ENCODE peak calls at places on chromosomes 13 and 19, in seven cellular contexts. X is MG63, W is anterior cingulate cortex, Y is D341Med, Z is RPMI7951, A is frontal cortex, T is nephron progenitor cell. R is an unnamed sample.

GRCh38 chr19:15091918-15092753 is 10.1 kb downstream of the OR1I1 start:
- DNase-seq in X (no peak), W (no peak), Y (peak), Z (peak), A (peak), T (peak), R (peak)

GRCh38 chr19:13783565-13784500 is 9.6 kb downstream of the C19orf53 start:
- DNase-seq in X (no peak), W (no peak), Y (no peak), Z (no peak), A (no peak), T (no peak), R (no peak)

GRCh38 chr19:28148554-28148953 is 1064.4 kb downstream of the UQCRFS1 start:
- DNase-seq in X (no peak), W (no peak), Y (no peak), Z (no peak), A (no peak), T (no peak), R (no peak)

GRCh38 chr13:41694902-41695301 is 237.6 kb downstream of the RGCC start:
- DNase-seq in X (peak), W (no peak), Y (no peak), Z (peak), A (no peak), T (no peak), R (no peak)

GRCh38 chr13:95343944-95344343 is 42.7 kb upstream of the ABCC4 start:
- DNase-seq in X (no peak), W (no peak), Y (no peak), Z (no peak), A (no peak), T (no peak), R (no peak)

GRCh38 chr13:28586585-28587540 is 72.1 kb upstream of the POMP start:
- DNase-seq in X (no peak), W (no peak), Y (no peak), Z (no peak), A (no peak), T (no peak), R (no peak)

GRCh38 chr13:90362718-90363117 is 984.8 kb upstream of the MIR17HG start:
- DNase-seq in X (no peak), W (no peak), Y (no peak), Z (peak), A (no peak), T (no peak), R (no peak)

GRCh38 chr13:107807306-107808073 is 407.8 kb downstream of the LIG4 start:
- DNase-seq in X (no peak), W (no peak), Y (no peak), Z (no peak), A (no peak), T (no peak), R (no peak)

GRCh38 chr19:2552859-2553258 is 76.9 kb downstream of the GADD45B start:
- DNase-seq in X (no peak), W (no peak), Y (no peak), Z (no peak), A (no peak), T (no peak), R (no peak)

GRCh38 chr19:782195-783043 is 14.8 kb upstream of the PTBP1 start:
- DNase-seq in X (peak), W (no peak), Y (no peak), Z (peak), A (no peak), T (peak), R (no peak)

R was measured in cerebellum.